ENCODE peak calls at places on chromosomes 3 and 15, in five cellular contexts. V is lung, C is IMR-90, R is foreskin keratinocyte, B is kidney. T is an unnamed sample.

GRCh38 chr15:100241572-100242479 is 99.9 kb downstream of the ADAMTS17 start:
- DNase-seq in V (no peak), C (no peak), R (peak; percentile 46), B (no peak), T (no peak)

GRCh38 chr3:175105066-175105465 is 245.9 kb downstream of the NAALADL2 start:
- DNase-seq in V (no peak), C (peak; percentile 72), R (no peak), B (no peak), T (no peak)

GRCh38 chr3:61985020-61985419 is 388.3 kb downstream of the FEZF2 start:
- DNase-seq in V (no peak), C (peak; percentile 82), R (peak; percentile 43), B (no peak), T (no peak)

GRCh38 chr3:192816274-192816853 is 89.0 kb upstream of the FGF12 start:
- DNase-seq in V (no peak), C (peak; percentile 73), R (no peak), B (no peak), T (no peak)

GRCh38 chr3:152151216-152151874 is 117.4 kb upstream of the MBNL1 start:
- DNase-seq in V (no peak), C (peak; percentile 24), R (peak; percentile 18), B (no peak), T (no peak)

GRCh38 chr3:12574656-12575055 is 17.8 kb downstream of the MKRN2 start:
- DNase-seq in V (no peak), C (no peak), R (no peak), B (no peak), T (no peak)

GRCh38 chr15:70430029-70430428 is 332.3 kb upstream of the TLE3 start:
- DNase-seq in V (no peak), C (peak; percentile 77), R (peak; percentile 88), B (no peak), T (no peak)

GRCh38 chr3:19216669-19217337 is 68.5 kb downstream of the KCNH8 start:
- DNase-seq in V (no peak), C (no peak), R (no peak), B (peak; percentile 51), T (no peak)

GRCh38 chr15:37789881-37790280 is 144.6 kb upstream of the TMCO5A start:
- DNase-seq in V (no peak), C (peak; percentile 86), R (peak; percentile 49), B (no peak), T (no peak)

GRCh38 chr3:100637197-100637631 is 27.8 kb downstream of the ADGRG7 start:
- DNase-seq in V (no peak), C (peak; percentile 28), R (no peak), B (no peak), T (no peak)

GRCh38 chr3:132843851-132844565 is 121.8 kb upstream of the NPHP3 start:
- DNase-seq in V (no peak), C (no peak), R (no peak), B (no peak), T (no peak)

GRCh38 chr3:155416500-155417118 is 123.1 kb upstream of the STRIT1 start:
- DNase-seq in V (no peak), C (peak; percentile 46), R (peak; percentile 90), B (no peak), T (no peak)

GRCh38 chr15:51672100-51672731 is 9.1 kb upstream of the SCG3 start:
- DNase-seq in V (no peak), C (no peak), R (no peak), B (no peak), T (no peak)

GRCh38 chr3:120506828-120507774 is 56.3 kb upstream of the FSTL1 start:
- DNase-seq in V (peak; percentile 31), C (peak; percentile 60), R (no peak), B (no peak), T (no peak)

GRCh38 chr15:43168192-43169107 is 16.8 kb upstream of the CCNDBP1 start:
- DNase-seq in V (no peak), C (peak; percentile 81), R (peak; percentile 63), B (no peak), T (no peak)

GRCh38 chr3:32577621-32578556 is 7.2 kb upstream of the DYNC1LI1 start:
- DNase-seq in V (no peak), C (peak; percentile 65), R (no peak), B (no peak), T (no peak)

GRCh38 chr3:98799479-98799878 is 36.3 kb downstream of the ST3GAL6 start:
- DNase-seq in V (no peak), C (no peak), R (no peak), B (no peak), T (no peak)

GRCh38 chr3:98800401-98800800 is 37.3 kb downstream of the ST3GAL6 start:
- DNase-seq in V (no peak), C (no peak), R (no peak), B (no peak), T (no peak)

GRCh38 chr3:98797905-98798304 is 34.8 kb downstream of the ST3GAL6 start:
- DNase-seq in V (no peak), C (no peak), R (no peak), B (no peak), T (no peak)

GRCh38 chr3:98801042-98801747 is 38.1 kb downstream of the ST3GAL6 start:
- DNase-seq in V (no peak), C (no peak), R (no peak), B (no peak), T (no peak)

GRCh38 chr3:98798820-98799219 is 35.7 kb downstream of the ST3GAL6 start:
- DNase-seq in V (no peak), C (no peak), R (no peak), B (no peak), T (no peak)
- TF ChIP-seq CTCF in V (no peak), C (no peak), R (no peak), B (peak; percentile 7), T (no peak)

DNA sequence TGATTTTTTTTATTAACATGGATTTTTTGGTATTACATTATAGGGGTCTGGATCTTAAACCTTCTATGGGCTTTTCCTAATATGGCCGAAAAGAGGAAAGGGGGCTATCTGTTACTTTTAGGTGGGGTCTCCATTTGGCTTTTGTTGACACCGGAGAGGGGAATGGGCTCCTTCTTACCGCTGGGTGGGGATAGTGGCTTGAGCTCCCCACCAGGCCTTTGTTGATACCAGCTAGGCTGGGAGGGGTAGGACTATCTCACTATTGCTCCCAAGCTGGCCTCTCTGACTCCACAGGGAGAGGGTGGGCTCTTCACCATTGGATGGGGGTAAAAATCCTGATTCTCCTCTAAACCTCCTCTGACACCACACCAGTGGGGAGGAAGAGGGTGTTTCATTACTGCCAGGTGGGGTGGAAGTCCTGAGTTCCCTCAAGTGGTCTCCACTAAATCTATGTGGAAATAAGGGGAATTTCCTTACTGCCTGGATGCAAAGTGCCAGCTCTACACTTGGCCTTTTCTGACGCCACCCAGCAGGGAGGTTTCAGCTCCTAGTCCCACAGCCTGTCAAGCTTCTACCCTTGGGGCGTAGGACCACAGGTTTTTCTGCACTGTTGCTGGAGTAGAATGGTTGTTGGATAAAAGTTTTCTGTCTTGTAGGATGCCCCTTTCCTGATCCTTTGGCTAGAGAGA is 572.3 kb downstream of the MAGI1 start:
- DNase-seq in V (no peak), C (no peak), R (no peak), B (no peak), T (no peak)
- TF ChIP-seq CTCF in V (no peak), C (no peak), R (no peak), B (no peak), T (no peak)

GRCh38 chr3:43638594-43639447 is 17.0 kb upstream of the ANO10 start:
- DNase-seq in V (peak; percentile 44), C (peak; percentile 34), R (peak; percentile 65), B (no peak), T (no peak)
- TF ChIP-seq CTCF in V (no peak), C (no peak), R (peak; percentile 73), B (peak; percentile 30), T (no peak)

GRCh38 chr3:177887475-177887874 is 648.8 kb upstream of the KCNMB2 start:
- DNase-seq in V (no peak), C (no peak), R (no peak), B (no peak), T (no peak)

GRCh38 chr3:177898185-177898584 is 638.1 kb upstream of the KCNMB2 start:
- DNase-seq in V (no peak), C (no peak), R (no peak), B (no peak), T (no peak)

GRCh38 chr3:177894021-177894690 is 642.1 kb upstream of the KCNMB2 start:
- DNase-seq in V (no peak), C (no peak), R (no peak), B (no peak), T (no peak)

GRCh38 chr3:177889158-177889557 is 647.1 kb upstream of the KCNMB2 start:
- DNase-seq in V (no peak), C (no peak), R (no peak), B (no peak), T (no peak)

DNA sequence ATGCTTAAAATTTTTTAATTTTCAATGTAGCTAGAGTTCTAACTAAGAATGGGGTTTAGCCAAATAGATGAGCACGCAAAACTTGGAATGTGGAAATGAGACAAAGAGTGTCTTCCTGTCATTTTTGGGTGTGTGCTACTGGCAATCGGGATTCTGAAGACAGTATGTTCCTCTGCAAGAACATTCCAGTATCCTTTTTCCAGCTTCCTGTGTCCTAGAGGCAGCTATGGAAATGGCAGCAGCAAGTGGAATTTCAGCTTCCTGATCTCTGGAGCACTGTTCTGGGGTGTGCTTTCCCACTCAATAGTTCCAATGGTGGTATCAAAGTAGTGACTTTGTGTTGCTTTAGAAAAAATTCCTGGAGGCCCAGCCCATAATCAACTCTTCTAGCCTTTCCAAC is 642.9 kb upstream of the KCNMB2 start:
- DNase-seq in V (no peak), C (no peak), R (no peak), B (no peak), T (no peak)
- TF ChIP-seq CTCF in V (no peak), C (no peak), R (peak; percentile 26), B (no peak), T (peak; percentile 70)

GRCh38 chr3:134836921-134837320 is 41.9 kb downstream of the EPHB1 start:
- DNase-seq in V (no peak), C (no peak), R (no peak), B (no peak), T (no peak)

GRCh38 chr3:134840459-134840858 is 45.4 kb downstream of the EPHB1 start:
- DNase-seq in V (no peak), C (no peak), R (no peak), B (no peak), T (no peak)

GRCh38 chr3:134839422-134839821 is 44.4 kb downstream of the EPHB1 start:
- DNase-seq in V (no peak), C (no peak), R (no peak), B (no peak), T (no peak)

GRCh38 chr3:134839990-134840389 is 44.9 kb downstream of the EPHB1 start:
- DNase-seq in V (no peak), C (no peak), R (no peak), B (no peak), T (no peak)

GRCh38 chr3:134838599-134838998 is 43.5 kb downstream of the EPHB1 start:
- DNase-seq in V (no peak), C (no peak), R (no peak), B (no peak), T (no peak)
- TF ChIP-seq CTCF in V (no peak), C (peak; percentile 10), R (peak; percentile 44), B (no peak), T (peak; percentile 59)

T was measured in chondrocyte.